ENCODE peak calls at places on chromosome 1, in nine cellular contexts. M is aorta, F is PC-3, X is K562, R is esophagus muscularis mucosa, N is ovary, P is AG09309, W is cardiac fibroblast, O is AG10803. G is an unnamed sample.

GRCh38 chr1:62180649-62181048 is 14.0 kb upstream of the L1TD1 start:
- DNase-seq in M (no peak), F (peak; percentile 83), X (no peak), R (no peak), N (no peak), P (no peak), W (no peak), O (no peak), G (peak; percentile 81)

GRCh38 chr1:178494569-178494971 is 2.2 kb downstream of the CLEC20A start:
- DNase-seq in M (no peak), F (no peak), X (no peak), R (no peak), N (no peak), P (no peak), W (no peak), O (no peak), G (no peak)

GRCh38 chr1:2862441-2863148 is 61.1 kb upstream of the TTC34 start:
- DNase-seq in M (peak; percentile 29), F (no peak), X (no peak), R (no peak), N (no peak), P (no peak), W (no peak), O (no peak), G (no peak)

GRCh38 chr1:173206816-173207595 is at the start of gene TNFSF4:
- DNase-seq in M (peak; percentile 51), F (no peak), X (no peak), R (no peak), N (peak; percentile 32), P (no peak), W (peak; percentile 64), O (peak; percentile 42), G (no peak)

GRCh38 chr1:230204852-230205251 is 137.8 kb downstream of the GALNT2 start:
- DNase-seq in M (no peak), F (peak; percentile 38), X (peak; percentile 26), R (peak; percentile 37), N (no peak), P (no peak), W (no peak), O (no peak), G (no peak)

GRCh38 chr1:41622859-41623732 is 138.6 kb upstream of the EDN2 start:
- DNase-seq in M (no peak), F (peak; percentile 31), X (no peak), R (peak; percentile 64), N (no peak), P (no peak), W (peak; percentile 43), O (no peak), G (no peak)

GRCh38 chr1:84406209-84406917 is 8.1 kb downstream of the DNASE2B start:
- DNase-seq in M (no peak), F (peak; percentile 62), X (peak; percentile 11), R (no peak), N (no peak), P (no peak), W (peak; percentile 62), O (peak; percentile 13), G (peak; percentile 59)

GRCh38 chr1:96080925-96081324 is 640.7 kb upstream of the PTBP2 start:
- DNase-seq in M (no peak), F (peak; percentile 43), X (no peak), R (no peak), N (no peak), P (no peak), W (peak; percentile 5), O (peak; percentile 9), G (peak; percentile 13)

GRCh38 chr1:167541610-167542009 is 12.0 kb downstream of the CREG1 start:
- DNase-seq in M (no peak), F (no peak), X (no peak), R (no peak), N (no peak), P (no peak), W (peak; percentile 58), O (no peak), G (no peak)

DNA sequence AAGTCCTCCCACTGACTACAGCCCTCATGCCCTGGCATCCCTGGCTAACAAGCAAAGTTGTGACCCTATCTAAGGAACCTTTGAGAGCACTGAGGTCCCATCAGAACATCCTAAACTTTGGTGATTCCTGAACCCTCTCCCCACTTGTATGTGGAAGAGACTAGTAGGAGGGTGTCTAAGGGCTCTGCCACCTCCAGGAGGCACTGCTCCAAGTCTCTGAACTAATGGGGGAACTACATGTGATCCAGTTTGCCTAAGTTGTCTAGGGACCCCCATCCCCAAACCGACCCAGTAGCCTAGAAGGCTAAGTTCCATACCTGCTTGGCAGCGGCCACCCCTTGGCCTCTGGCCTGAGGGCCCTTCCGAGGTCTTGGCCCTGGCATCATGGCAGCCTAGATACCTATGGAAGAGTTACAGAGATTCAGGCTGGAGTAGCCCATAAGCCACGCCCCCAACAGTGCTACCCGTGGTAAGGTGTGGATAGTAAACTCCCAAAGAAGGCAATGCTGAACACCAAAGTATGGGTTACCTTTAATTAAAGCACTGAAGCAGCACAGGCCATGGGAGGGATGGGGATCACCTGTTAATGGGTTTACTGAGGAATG is 1.7 kb downstream of the CC2D1B start:
- DNase-seq in M (no peak), F (no peak), X (no peak), R (no peak), N (peak; percentile 42), P (no peak), W (no peak), O (no peak), G (no peak)
- H3K4me3 ChIP-seq in M (no peak overlapping the region), F (peak overlapping the region; percentile 84), X (peak overlapping the region; percentile 77), R (no peak overlapping the region), N (no peak overlapping the region), P (no peak overlapping the region), W (no peak overlapping the region), O (peak overlapping the region; percentile 88), G (no peak overlapping the region)

GRCh38 chr1:10979483-10979920 is 33.0 kb upstream of the TARDBP start:
- DNase-seq in M (peak; percentile 84), F (no peak), X (no peak), R (no peak), N (no peak), P (no peak), W (no peak), O (peak; percentile 53), G (peak; percentile 24)

GRCh38 chr1:10975567-10976326 is 36.7 kb upstream of the TARDBP start:
- DNase-seq in M (no peak), F (peak; percentile 61), X (no peak), R (no peak), N (no peak), P (peak; percentile 91), W (peak; percentile 56), O (peak; percentile 93), G (peak; percentile 86)

GRCh38 chr1:10980094-10980577 is 32.3 kb upstream of the TARDBP start:
- DNase-seq in M (peak; percentile 91), F (peak; percentile 76), X (no peak), R (peak; percentile 93), N (peak; percentile 45), P (peak; percentile 74), W (peak; percentile 49), O (peak; percentile 93), G (peak; percentile 71)

GRCh38 chr1:10978719-10979118 is 33.7 kb upstream of the TARDBP start:
- DNase-seq in M (no peak), F (no peak), X (no peak), R (no peak), N (no peak), P (no peak), W (no peak), O (no peak), G (no peak)

DNA sequence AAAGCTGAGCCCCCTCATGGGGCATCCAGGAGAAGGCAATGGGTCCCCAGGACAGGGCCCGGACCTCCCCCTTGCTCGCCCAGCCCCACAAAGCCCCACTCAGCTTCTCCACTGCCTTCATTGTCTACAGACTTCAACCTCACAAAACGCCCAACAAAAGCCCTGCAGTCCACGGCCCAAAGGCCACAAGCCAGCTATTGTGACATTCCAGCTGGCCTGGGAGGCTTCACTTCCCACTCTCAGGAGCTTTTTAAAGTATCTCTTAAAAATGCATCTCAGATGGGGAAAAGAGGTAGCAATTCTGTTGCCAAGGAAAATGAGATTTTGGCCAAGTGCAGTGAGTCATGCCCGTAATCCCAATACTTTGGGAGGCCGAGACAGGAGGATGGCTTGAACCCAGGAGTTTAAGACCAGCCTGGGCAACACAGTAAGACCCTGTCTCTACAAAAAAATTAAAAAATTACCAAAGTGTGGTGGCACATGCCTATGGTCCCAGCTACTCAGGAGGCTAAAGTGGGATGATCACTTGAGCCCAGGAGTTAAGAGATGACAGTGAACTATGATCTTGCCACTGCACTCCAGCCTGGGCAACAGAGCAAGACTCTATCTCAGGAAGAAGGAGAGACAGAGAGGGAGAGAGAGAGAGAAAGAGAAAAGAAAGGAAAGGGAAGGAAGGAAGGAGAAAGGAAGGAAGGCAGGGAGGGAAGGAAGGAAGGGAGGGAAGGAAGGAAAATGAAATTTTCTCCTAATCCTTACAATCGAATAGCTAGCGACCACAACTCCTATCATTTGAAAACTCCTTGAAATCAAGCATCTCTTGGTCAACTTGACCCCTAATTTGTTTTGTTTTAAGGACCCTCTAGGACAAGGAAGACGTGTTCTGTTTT is 31.4 kb upstream of the TARDBP start:
- DNase-seq in M (peak; percentile 67), F (no peak), X (no peak), R (no peak), N (no peak), P (peak; percentile 52), W (peak; percentile 27), O (peak; percentile 85), G (no peak)
- H3K4me3 ChIP-seq in M (no peak overlapping the region), F (peak overlapping the region; percentile 56), X (no peak overlapping the region), R (peak overlapping the region; percentile 39), N (no peak overlapping the region), P (no peak overlapping the region), W (no peak overlapping the region), O (peak overlapping the region; percentile 41), G (no peak overlapping the region)

DNA sequence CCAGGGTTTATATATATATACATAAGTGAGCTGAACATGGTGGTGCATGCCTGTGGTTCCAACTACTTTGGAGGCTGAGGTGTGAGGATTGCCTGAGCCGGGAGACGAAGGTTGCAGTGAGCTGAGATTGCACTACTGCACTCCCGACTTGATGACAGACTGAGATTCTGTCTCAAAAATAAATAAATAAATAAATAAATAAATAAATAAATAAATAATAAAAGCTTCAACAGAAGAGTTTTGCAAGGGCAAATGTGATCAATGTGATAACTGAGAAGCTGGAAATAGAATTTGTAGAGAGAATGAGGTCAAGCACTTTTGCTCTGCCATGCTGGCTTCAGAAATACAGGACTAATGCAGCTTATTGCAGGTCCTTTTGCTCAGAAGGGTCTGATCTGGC is 855.8 kb upstream of the PRMT6 start:
- DNase-seq in M (no peak), F (no peak), X (no peak), R (no peak), N (no peak), P (no peak), W (no peak), O (no peak), G (no peak)
- H3K4me3 ChIP-seq in M (no peak overlapping the region), F (no peak overlapping the region), X (no peak overlapping the region), R (no peak overlapping the region), N (no peak overlapping the region), P (no peak overlapping the region), W (no peak overlapping the region), O (no peak overlapping the region), G (no peak overlapping the region)

GRCh38 chr1:57620589-57620988 is 196.7 kb upstream of the DAB1 start:
- DNase-seq in M (no peak), F (no peak), X (no peak), R (no peak), N (peak; percentile 21), P (no peak), W (no peak), O (no peak), G (no peak)

GRCh38 chr1:57623791-57624538 is 200.1 kb upstream of the DAB1 start:
- DNase-seq in M (no peak), F (no peak), X (no peak), R (no peak), N (no peak), P (no peak), W (no peak), O (no peak), G (no peak)

GRCh38 chr1:57621776-57622175 is 197.9 kb upstream of the DAB1 start:
- DNase-seq in M (no peak), F (no peak), X (no peak), R (no peak), N (no peak), P (no peak), W (no peak), O (no peak), G (no peak)

GRCh38 chr1:57623039-57623790 is 199.4 kb upstream of the DAB1 start:
- DNase-seq in M (no peak), F (no peak), X (no peak), R (no peak), N (peak; percentile 46), P (no peak), W (peak; percentile 42), O (peak; percentile 31), G (no peak)
- H3K4me3 ChIP-seq in M (no peak overlapping the region), F (no peak overlapping the region), X (no peak overlapping the region), R (no peak overlapping the region), N (no peak overlapping the region), P (no peak overlapping the region), W (no peak overlapping the region), O (no peak overlapping the region), G (no peak overlapping the region)